ENCODE peak calls at places on chromosomes 2 and 18, in seven cellular contexts. One of them, this sample, is unnamed.

GRCh38 chr2:167333245-167333644 is 445.0 kb downstream of the XIRP2 start:
- DNase-seq in fibroblast of pulmonary artery: no peak
- DNase-seq in K562: no peak
- DNase-seq in cardiac fibroblast: no peak
- DNase-seq in AG09319: no peak
- DNase-seq in brain microvascular endothelial cell: no peak
- DNase-seq in lower lobe of right lung: no peak
- DNase-seq in this sample: no peak

GRCh38 chr2:54603796-54604195 is 119.7 kb upstream of the EML6 start:
- DNase-seq in K562: no peak
- DNase-seq in cardiac fibroblast: no peak
- DNase-seq in fibroblast of pulmonary artery: no peak
- DNase-seq in lower lobe of right lung: no peak
- DNase-seq in brain microvascular endothelial cell: no peak
- DNase-seq in AG09319: no peak
- DNase-seq in this sample: no peak

GRCh38 chr2:225184948-225185347 is 142.7 kb upstream of the DOCK10 start:
- DNase-seq in brain microvascular endothelial cell: no peak
- DNase-seq in fibroblast of pulmonary artery: no peak
- DNase-seq in lower lobe of right lung: no peak
- DNase-seq in cardiac fibroblast: no peak
- DNase-seq in AG09319: no peak
- DNase-seq in K562: no peak
- DNase-seq in this sample: no peak

GRCh38 chr2:53600835-53601234 is 166.8 kb upstream of the CHAC2 start:
- DNase-seq in AG09319: no peak
- DNase-seq in brain microvascular endothelial cell: peak
- DNase-seq in lower lobe of right lung: no peak
- DNase-seq in cardiac fibroblast: no peak
- DNase-seq in K562: no peak
- DNase-seq in fibroblast of pulmonary artery: no peak
- DNase-seq in this sample: no peak

GRCh38 chr18:22026362-22026761 is 143.0 kb upstream of the GATA6 start:
- DNase-seq in cardiac fibroblast: no peak
- DNase-seq in K562: no peak
- DNase-seq in AG09319: no peak
- DNase-seq in brain microvascular endothelial cell: no peak
- DNase-seq in lower lobe of right lung: no peak
- DNase-seq in fibroblast of pulmonary artery: no peak
- DNase-seq in this sample: no peak

GRCh38 chr2:241168366-241168765 is 18.1 kb downstream of the PPP1R7 start:
- DNase-seq in fibroblast of pulmonary artery: no peak
- DNase-seq in K562: no peak
- DNase-seq in AG09319: no peak
- DNase-seq in brain microvascular endothelial cell: no peak
- DNase-seq in lower lobe of right lung: no peak
- DNase-seq in cardiac fibroblast: no peak
- DNase-seq in this sample: no peak

GRCh38 chr2:100365434-100365833 is 43.1 kb upstream of the LONRF2 start:
- DNase-seq in K562: peak
- DNase-seq in lower lobe of right lung: no peak
- DNase-seq in AG09319: peak
- DNase-seq in fibroblast of pulmonary artery: peak
- DNase-seq in cardiac fibroblast: peak
- DNase-seq in brain microvascular endothelial cell: peak
- DNase-seq in this sample: peak

GRCh38 chr2:238231251-238231793 is 8.5 kb downstream of the HES6 start:
- DNase-seq in brain microvascular endothelial cell: peak
- DNase-seq in K562: peak
- DNase-seq in cardiac fibroblast: peak
- DNase-seq in AG09319: no peak
- DNase-seq in fibroblast of pulmonary artery: peak
- DNase-seq in lower lobe of right lung: peak
- DNase-seq in this sample: no peak

GRCh38 chr2:70412294-70413075 is 110.6 kb upstream of the FAM136A start:
- DNase-seq in AG09319: no peak
- DNase-seq in cardiac fibroblast: peak
- DNase-seq in K562: no peak
- DNase-seq in brain microvascular endothelial cell: no peak
- DNase-seq in fibroblast of pulmonary artery: peak
- DNase-seq in lower lobe of right lung: no peak
- DNase-seq in this sample: no peak

GRCh38 chr2:134347756-134348155 is 93.9 kb downstream of the MGAT5 start:
- DNase-seq in brain microvascular endothelial cell: peak
- DNase-seq in K562: no peak
- DNase-seq in fibroblast of pulmonary artery: no peak
- DNase-seq in AG09319: no peak
- DNase-seq in lower lobe of right lung: no peak
- DNase-seq in cardiac fibroblast: no peak
- DNase-seq in this sample: no peak

GRCh38 chr2:220198911-220199310 is 571.5 kb downstream of the SLC4A3 start:
- DNase-seq in AG09319: peak
- DNase-seq in lower lobe of right lung: no peak
- DNase-seq in cardiac fibroblast: peak
- DNase-seq in K562: no peak
- DNase-seq in brain microvascular endothelial cell: peak
- DNase-seq in fibroblast of pulmonary artery: peak
- DNase-seq in this sample: peak

GRCh38 chr2:100416939-100417744 is at the start of gene CHST10:
- DNase-seq in fibroblast of pulmonary artery: peak
- DNase-seq in lower lobe of right lung: peak
- DNase-seq in brain microvascular endothelial cell: peak
- DNase-seq in AG09319: no peak
- DNase-seq in K562: peak
- DNase-seq in cardiac fibroblast: peak
- DNase-seq in this sample: no peak

GRCh38 chr2:216298719-216299118 is 73.6 kb downstream of the MARCHF4 start:
- DNase-seq in fibroblast of pulmonary artery: peak
- DNase-seq in brain microvascular endothelial cell: peak
- DNase-seq in AG09319: no peak
- DNase-seq in cardiac fibroblast: peak
- DNase-seq in lower lobe of right lung: no peak
- DNase-seq in K562: no peak
- DNase-seq in this sample: peak

GRCh38 chr2:227374158-227374557 is 4.9 kb downstream of the TM4SF20 start:
- DNase-seq in AG09319: no peak
- DNase-seq in brain microvascular endothelial cell: no peak
- DNase-seq in lower lobe of right lung: no peak
- DNase-seq in K562: no peak
- DNase-seq in fibroblast of pulmonary artery: peak
- DNase-seq in cardiac fibroblast: peak
- DNase-seq in this sample: peak

GRCh38 chr2:188798159-188798558 is 176.0 kb upstream of the COL3A1 start:
- DNase-seq in K562: no peak
- DNase-seq in brain microvascular endothelial cell: no peak
- DNase-seq in AG09319: no peak
- DNase-seq in cardiac fibroblast: peak
- DNase-seq in lower lobe of right lung: no peak
- DNase-seq in fibroblast of pulmonary artery: peak
- DNase-seq in this sample: no peak

GRCh38 chr18:37565985-37566478 is 434 bp upstream of the CELF4 start:
- DNase-seq in AG09319: no peak
- DNase-seq in brain microvascular endothelial cell: peak
- DNase-seq in fibroblast of pulmonary artery: peak
- DNase-seq in cardiac fibroblast: peak
- DNase-seq in K562: no peak
- DNase-seq in lower lobe of right lung: no peak
- DNase-seq in this sample: peak

GRCh38 chr2:120761911-120762310 is 26.2 kb downstream of the GLI2 start:
- DNase-seq in AG09319: no peak
- DNase-seq in K562: no peak
- DNase-seq in brain microvascular endothelial cell: no peak
- DNase-seq in cardiac fibroblast: no peak
- DNase-seq in lower lobe of right lung: peak
- DNase-seq in fibroblast of pulmonary artery: no peak
- DNase-seq in this sample: no peak

GRCh38 chr2:63538409-63538808 is 49.9 kb downstream of the WDPCP start:
- DNase-seq in K562: no peak
- DNase-seq in fibroblast of pulmonary artery: no peak
- DNase-seq in AG09319: no peak
- DNase-seq in brain microvascular endothelial cell: no peak
- DNase-seq in cardiac fibroblast: no peak
- DNase-seq in lower lobe of right lung: no peak
- DNase-seq in this sample: no peak

GRCh38 chr2:30149513-30149912 is 2.7 kb downstream of the YPEL5 start:
- DNase-seq in lower lobe of right lung: no peak
- DNase-seq in K562: peak
- DNase-seq in fibroblast of pulmonary artery: peak
- DNase-seq in AG09319: no peak
- DNase-seq in brain microvascular endothelial cell: no peak
- DNase-seq in cardiac fibroblast: peak
- DNase-seq in this sample: no peak

GRCh38 chr2:39234754-39235153 is 9.0 kb downstream of the CDKL4 start:
- DNase-seq in fibroblast of pulmonary artery: peak
- DNase-seq in lower lobe of right lung: no peak
- DNase-seq in K562: no peak
- DNase-seq in brain microvascular endothelial cell: no peak
- DNase-seq in AG09319: no peak
- DNase-seq in cardiac fibroblast: no peak
- DNase-seq in this sample: no peak

GRCh38 chr2:199810422-199811250 is 40.4 kb downstream of the FTCDNL1 start:
- DNase-seq in K562: no peak
- DNase-seq in cardiac fibroblast: no peak
- DNase-seq in AG09319: no peak
- DNase-seq in lower lobe of right lung: no peak
- DNase-seq in brain microvascular endothelial cell: no peak
- DNase-seq in fibroblast of pulmonary artery: no peak
- DNase-seq in this sample: no peak

GRCh38 chr2:173982918-173983317 is 17.7 kb upstream of the SP3 start:
- DNase-seq in fibroblast of pulmonary artery: peak
- DNase-seq in K562: no peak
- DNase-seq in lower lobe of right lung: no peak
- DNase-seq in AG09319: no peak
- DNase-seq in brain microvascular endothelial cell: peak
- DNase-seq in cardiac fibroblast: peak
- DNase-seq in this sample: peak

GRCh38 chr2:28206786-28207185 is 185.9 kb upstream of the FOSL2 start:
- DNase-seq in brain microvascular endothelial cell: peak
- DNase-seq in lower lobe of right lung: no peak
- DNase-seq in cardiac fibroblast: peak
- DNase-seq in AG09319: no peak
- DNase-seq in K562: no peak
- DNase-seq in fibroblast of pulmonary artery: peak
- DNase-seq in this sample: no peak

GRCh38 chr2:70475266-70475665 is 78.4 kb downstream of the TGFA start:
- DNase-seq in fibroblast of pulmonary artery: no peak
- DNase-seq in brain microvascular endothelial cell: no peak
- DNase-seq in cardiac fibroblast: no peak
- DNase-seq in K562: no peak
- DNase-seq in lower lobe of right lung: no peak
- DNase-seq in AG09319: no peak
- DNase-seq in this sample: no peak

GRCh38 chr18:50128506-50129271 is 66.3 kb downstream of the MYO5B start:
- DNase-seq in brain microvascular endothelial cell: no peak
- DNase-seq in cardiac fibroblast: no peak
- DNase-seq in lower lobe of right lung: no peak
- DNase-seq in fibroblast of pulmonary artery: no peak
- DNase-seq in AG09319: no peak
- DNase-seq in K562: no peak
- DNase-seq in this sample: no peak

GRCh38 chr2:83196225-83196624 is 1262.9 kb downstream of the SUCLG1 start:
- DNase-seq in cardiac fibroblast: peak
- DNase-seq in fibroblast of pulmonary artery: peak
- DNase-seq in AG09319: no peak
- DNase-seq in K562: no peak
- DNase-seq in lower lobe of right lung: no peak
- DNase-seq in brain microvascular endothelial cell: peak
- DNase-seq in this sample: peak
- TF ChIP-seq CTCF in cardiac fibroblast: peak
- TF ChIP-seq CTCF in fibroblast of pulmonary artery: peak
- TF ChIP-seq CTCF in AG09319: no peak
- TF ChIP-seq CTCF in K562: peak
- TF ChIP-seq CTCF in lower lobe of right lung: peak
- TF ChIP-seq CTCF in brain microvascular endothelial cell: peak
- TF ChIP-seq CTCF in this sample: peak

GRCh38 chr2:201707753-201708152 is 9.3 kb upstream of the MPP4 start:
- DNase-seq in AG09319: no peak
- DNase-seq in brain microvascular endothelial cell: peak
- DNase-seq in lower lobe of right lung: no peak
- DNase-seq in K562: no peak
- DNase-seq in fibroblast of pulmonary artery: peak
- DNase-seq in cardiac fibroblast: peak
- DNase-seq in this sample: peak
- TF ChIP-seq CTCF in AG09319: peak
- TF ChIP-seq CTCF in brain microvascular endothelial cell: peak
- TF ChIP-seq CTCF in lower lobe of right lung: no peak
- TF ChIP-seq CTCF in K562: peak
- TF ChIP-seq CTCF in fibroblast of pulmonary artery: peak
- TF ChIP-seq CTCF in cardiac fibroblast: peak
- TF ChIP-seq CTCF in this sample: peak

GRCh38 chr2:205733082-205733481 is 50.8 kb downstream of the NRP2 start:
- DNase-seq in brain microvascular endothelial cell: no peak
- DNase-seq in K562: no peak
- DNase-seq in cardiac fibroblast: no peak
- DNase-seq in fibroblast of pulmonary artery: no peak
- DNase-seq in AG09319: no peak
- DNase-seq in lower lobe of right lung: no peak
- DNase-seq in this sample: no peak

GRCh38 chr2:205730701-205731271 is 48.5 kb downstream of the NRP2 start:
- DNase-seq in fibroblast of pulmonary artery: no peak
- DNase-seq in AG09319: no peak
- DNase-seq in cardiac fibroblast: peak
- DNase-seq in lower lobe of right lung: no peak
- DNase-seq in K562: no peak
- DNase-seq in brain microvascular endothelial cell: peak
- DNase-seq in this sample: no peak

GRCh38 chr2:205731521-205731965 is 49.2 kb downstream of the NRP2 start:
- DNase-seq in fibroblast of pulmonary artery: peak
- DNase-seq in K562: no peak
- DNase-seq in brain microvascular endothelial cell: peak
- DNase-seq in AG09319: peak
- DNase-seq in cardiac fibroblast: peak
- DNase-seq in lower lobe of right lung: no peak
- DNase-seq in this sample: peak

GRCh38 chr2:205732314-205732713 is 50.0 kb downstream of the NRP2 start:
- DNase-seq in lower lobe of right lung: no peak
- DNase-seq in fibroblast of pulmonary artery: no peak
- DNase-seq in AG09319: no peak
- DNase-seq in brain microvascular endothelial cell: no peak
- DNase-seq in cardiac fibroblast: no peak
- DNase-seq in K562: no peak
- DNase-seq in this sample: no peak

GRCh38 chr2:205730191-205730590 is 47.9 kb downstream of the NRP2 start:
- DNase-seq in K562: no peak
- DNase-seq in AG09319: no peak
- DNase-seq in lower lobe of right lung: no peak
- DNase-seq in cardiac fibroblast: no peak
- DNase-seq in brain microvascular endothelial cell: no peak
- DNase-seq in fibroblast of pulmonary artery: no peak
- DNase-seq in this sample: no peak
- TF ChIP-seq CTCF in K562: no peak
- TF ChIP-seq CTCF in AG09319: no peak
- TF ChIP-seq CTCF in lower lobe of right lung: no peak
- TF ChIP-seq CTCF in cardiac fibroblast: no peak
- TF ChIP-seq CTCF in brain microvascular endothelial cell: no peak
- TF ChIP-seq CTCF in fibroblast of pulmonary artery: no peak
- TF ChIP-seq CTCF in this sample: no peak

DNA sequence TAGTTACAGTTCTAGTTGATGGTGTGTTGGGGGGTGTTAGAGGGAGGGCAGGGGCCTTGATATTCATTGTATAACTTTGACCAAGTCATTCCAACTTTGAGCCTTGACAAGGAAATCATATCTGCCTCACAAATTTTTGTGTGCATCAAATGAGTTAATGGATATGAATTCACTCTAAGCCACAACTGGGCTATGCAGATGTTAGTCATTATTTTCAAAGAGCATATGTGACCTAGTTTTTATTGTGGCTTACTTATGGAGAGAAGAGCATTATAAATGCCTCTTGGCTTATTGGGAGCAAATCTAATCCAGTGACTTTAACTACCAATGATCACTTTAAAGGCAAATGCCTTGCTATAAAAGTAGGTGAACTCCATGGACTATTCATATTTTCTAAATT is 250.2 kb downstream of the LPIN1 start:
- DNase-seq in brain microvascular endothelial cell: peak
- DNase-seq in fibroblast of pulmonary artery: no peak
- DNase-seq in cardiac fibroblast: no peak
- DNase-seq in K562: no peak
- DNase-seq in AG09319: no peak
- DNase-seq in lower lobe of right lung: no peak
- DNase-seq in this sample: peak
- TF ChIP-seq CTCF in brain microvascular endothelial cell: no peak
- TF ChIP-seq CTCF in fibroblast of pulmonary artery: no peak
- TF ChIP-seq CTCF in cardiac fibroblast: no peak
- TF ChIP-seq CTCF in K562: no peak
- TF ChIP-seq CTCF in AG09319: no peak
- TF ChIP-seq CTCF in lower lobe of right lung: no peak
- TF ChIP-seq CTCF in this sample: no peak

This sample was measured in HFFc6.